ENCODE peak calls at places on chromosomes 3 and 15, in seven cellular contexts. G is A549, K is SK-N-SH, T is transverse colon, P is tibial nerve, X is stomach, O is ovary. Z is an unnamed sample.

GRCh38 chr3:8597515-8597853 is 47.1 kb downstream of the SSUH2 start:
- DNase-seq in G (no peak), K (no peak), T (no peak), P (no peak), X (no peak), O (no peak), Z (no peak)

GRCh38 chr15:36632196-36632595 is 52.8 kb downstream of the CDIN1 start:
- DNase-seq in G (peak), K (no peak), T (no peak), P (no peak), X (no peak), O (no peak), Z (no peak)

GRCh38 chr3:171122212-171122611 is 95.7 kb upstream of the SLC2A2 start:
- DNase-seq in G (no peak), K (no peak), T (no peak), P (no peak), X (no peak), O (no peak), Z (no peak)

GRCh38 chr3:171967137-171967783 is 72.1 kb upstream of the FNDC3B start:
- DNase-seq in G (peak), K (no peak), T (no peak), P (peak), X (no peak), O (no peak), Z (no peak)

GRCh38 chr3:129836381-129837056 is 57.0 kb downstream of the TMCC1 start:
- DNase-seq in G (no peak), K (no peak), T (no peak), P (no peak), X (no peak), O (no peak), Z (no peak)

GRCh38 chr15:29429584-29429983 is 160.0 kb upstream of the NSMCE3 start:
- DNase-seq in G (no peak), K (no peak), T (no peak), P (no peak), X (no peak), O (no peak), Z (no peak)

GRCh38 chr3:97138914-97139541 is 324.6 kb downstream of the EPHA6 start:
- DNase-seq in G (peak), K (no peak), T (no peak), P (no peak), X (no peak), O (no peak), Z (peak)

GRCh38 chr3:143439785-143440184 is 320.2 kb downstream of the CHST2 start:
- DNase-seq in G (no peak), K (no peak), T (no peak), P (no peak), X (no peak), O (no peak), Z (no peak)

GRCh38 chr3:195008816-195009215 is 262.1 kb downstream of the XXYLT1 start:
- DNase-seq in G (no peak), K (no peak), T (no peak), P (no peak), X (peak), O (no peak), Z (peak)

GRCh38 chr15:26038693-26039092 is 175.6 kb upstream of the ATP10A start:
- DNase-seq in G (no peak), K (peak), T (no peak), P (no peak), X (no peak), O (no peak), Z (no peak)

GRCh38 chr15:26032162-26032846 is 169.2 kb upstream of the ATP10A start:
- DNase-seq in G (no peak), K (no peak), T (no peak), P (no peak), X (no peak), O (no peak), Z (no peak)

GRCh38 chr15:26037369-26037768 is 174.2 kb upstream of the ATP10A start:
- DNase-seq in G (no peak), K (no peak), T (no peak), P (no peak), X (no peak), O (no peak), Z (no peak)
- TF ChIP-seq CTCF in G (no peak), K (no peak), T (no peak), P (no peak), X (no peak), O (no peak), Z (no peak)

GRCh38 chr15:95832655-95833054 is 497.8 kb upstream of the NR2F2 start:
- DNase-seq in G (no peak), K (no peak), T (no peak), P (no peak), X (no peak), O (no peak), Z (no peak)
- TF ChIP-seq EP300 in G (no peak), K (no peak), T (no peak), P (no peak), X (no peak), O (no peak), Z (no peak)

GRCh38 chr3:10655131-10655530 is 149.7 kb upstream of the ATP2B2 start:
- DNase-seq in G (no peak), K (no peak), T (no peak), P (no peak), X (no peak), O (no peak), Z (no peak)
- TF ChIP-seq CTCF in G (no peak), K (no peak), T (no peak), P (no peak), X (no peak), O (no peak), Z (no peak)

GRCh38 chr15:39406485-39406884 is 174.4 kb upstream of the THBS1 start:
- DNase-seq in G (no peak), K (no peak), T (no peak), P (no peak), X (no peak), O (no peak), Z (no peak)
- TF ChIP-seq EP300 in G (no peak), K (no peak), T (no peak), P (no peak), X (no peak), O (no peak), Z (no peak)

DNA sequence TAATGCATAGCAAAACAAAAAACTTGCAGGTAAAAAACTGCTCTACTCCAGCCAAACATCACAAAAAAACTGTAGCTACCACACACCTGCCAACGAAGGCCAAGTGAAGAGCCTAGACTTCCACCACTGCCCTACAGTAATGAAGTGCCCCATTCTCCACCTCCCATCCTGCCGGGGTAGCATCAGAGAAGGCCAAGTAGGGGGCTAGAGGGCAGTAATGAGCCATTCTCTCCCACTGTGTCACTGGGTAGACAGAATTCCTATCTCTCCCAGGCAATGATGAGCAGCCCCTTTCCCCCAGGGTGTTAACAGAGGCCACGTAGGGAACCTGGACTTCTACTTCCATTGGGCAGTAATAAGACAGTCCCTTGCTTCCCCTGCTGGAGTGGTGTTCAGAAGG is 9.5 kb downstream of the SEC22C start:
- DNase-seq in G (peak), K (peak), T (peak), P (peak), X (no peak), O (no peak), Z (no peak)
- TF ChIP-seq CTCF in G (peak), K (peak), T (no peak), P (peak), X (no peak), O (no peak), Z (no peak)

GRCh38 chr15:66749841-66750575 is 48.0 kb downstream of the SMAD6 start:
- DNase-seq in G (peak), K (no peak), T (no peak), P (no peak), X (peak), O (no peak), Z (peak)
- TF ChIP-seq EP300 in G (no peak), K (no peak), T (no peak), P (no peak), X (no peak), O (no peak), Z (no peak)

GRCh38 chr15:33675246-33675645 is 293.1 kb upstream of the CHRM5 start:
- DNase-seq in G (peak), K (peak), T (no peak), P (peak), X (no peak), O (no peak), Z (no peak)
- TF ChIP-seq CTCF in G (peak), K (peak), T (peak), P (no peak), X (no peak), O (peak), Z (no peak)

DNA sequence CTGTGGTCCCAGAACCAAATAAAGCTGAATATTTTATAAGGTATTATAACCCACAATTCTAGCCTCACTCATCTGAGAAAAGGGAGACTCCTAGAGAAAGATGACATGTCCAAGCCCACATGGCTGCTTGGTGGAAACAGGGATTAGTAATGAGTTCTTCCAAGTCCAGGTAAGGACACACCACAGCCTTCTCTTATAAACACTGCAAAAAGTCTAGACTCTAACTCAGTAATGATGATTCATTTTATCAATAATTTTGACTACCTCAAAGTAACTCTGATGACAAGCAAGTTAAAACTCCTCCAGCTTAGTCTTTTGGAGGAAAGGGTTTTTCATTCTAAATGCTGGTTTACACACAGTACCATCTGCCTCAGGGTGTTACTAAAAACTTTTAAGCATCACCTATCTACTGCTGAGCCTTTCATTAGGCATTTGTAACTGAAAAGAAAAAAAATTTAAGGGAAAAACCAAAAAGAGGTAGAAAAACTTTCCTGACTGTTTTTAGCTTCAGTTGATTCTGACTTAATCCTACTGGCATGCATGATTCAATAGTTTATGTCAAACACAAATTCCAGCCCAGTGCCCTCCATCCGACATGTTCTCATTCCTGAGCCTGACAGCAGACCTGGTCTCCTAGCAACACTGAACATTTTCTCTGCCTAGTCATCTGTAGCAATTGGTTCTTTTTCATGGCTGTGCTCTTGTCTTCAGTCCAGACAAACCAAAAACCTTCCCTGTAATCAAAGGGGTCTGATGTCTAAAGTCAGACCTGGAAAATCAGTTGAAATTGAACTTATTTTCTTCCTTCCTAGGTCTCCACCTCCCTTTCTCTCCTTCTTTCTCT is 43.9 kb downstream of the P3H2 start:
- DNase-seq in G (peak), K (no peak), T (no peak), P (no peak), X (no peak), O (peak), Z (no peak)
- TF ChIP-seq EP300 in G (no peak), K (peak), T (no peak), P (no peak), X (no peak), O (no peak), Z (no peak)

GRCh38 chr3:52879090-52879489 is 18.3 kb downstream of the STIMATE start:
- DNase-seq in G (peak), K (no peak), T (no peak), P (no peak), X (no peak), O (no peak), Z (no peak)
- TF ChIP-seq CTCF in G (no peak), K (no peak), T (no peak), P (no peak), X (no peak), O (no peak), Z (no peak)

DNA sequence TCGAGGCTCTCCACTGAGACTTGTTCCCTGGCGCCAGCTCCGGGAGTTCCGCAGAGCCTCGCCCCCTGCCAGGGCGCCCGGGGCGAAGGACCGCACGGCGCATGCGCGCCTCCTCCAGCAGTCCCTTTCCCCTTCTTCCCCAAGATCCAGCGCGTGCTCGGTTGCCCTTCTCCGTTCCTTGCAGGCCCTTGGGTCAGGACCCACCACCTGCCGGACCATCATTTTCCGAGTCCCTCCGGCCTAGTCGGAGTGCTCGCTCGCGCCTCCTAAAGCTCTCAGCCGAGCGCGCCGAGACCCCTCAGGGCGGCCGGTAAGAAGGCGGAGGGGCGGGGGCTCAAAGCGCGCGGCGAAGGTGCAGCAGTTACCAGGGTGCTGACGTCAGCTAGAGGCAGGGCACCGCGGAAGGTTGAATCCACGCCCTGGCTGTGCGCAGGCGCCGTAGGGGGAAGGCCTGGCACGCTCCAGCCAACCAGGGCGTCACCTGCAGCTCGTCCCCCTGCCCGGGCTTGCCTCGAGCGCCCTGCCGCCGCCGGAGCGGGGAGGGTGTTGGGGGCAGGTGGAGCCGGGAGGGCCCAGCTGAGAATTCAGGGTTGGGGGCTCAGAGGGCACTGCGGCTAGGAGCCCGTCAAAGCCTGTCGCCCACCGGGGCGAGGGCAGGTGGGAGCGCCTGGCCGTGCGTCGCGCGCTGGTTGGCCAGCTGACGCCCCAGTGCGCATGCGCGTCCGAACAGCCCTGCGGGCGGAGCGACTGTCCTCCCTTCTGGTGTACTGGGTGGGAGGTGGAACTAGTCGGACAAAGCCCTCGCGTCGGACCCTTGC is at the start of gene TCAIM:
- DNase-seq in G (peak), K (peak), T (peak), P (peak), X (peak), O (peak), Z (peak)
- TF ChIP-seq EP300 in G (no peak), K (peak), T (no peak), P (no peak), X (no peak), O (no peak), Z (no peak)

Z was measured in sigmoid colon.